ENCODE peak calls at places on chromosomes 1 and 21, in five cellular contexts. K is astrocyte of the spinal cord, W is fibroblast of lung, G is mucosa of descending colon, Z is spleen. X is an unnamed sample.

GRCh38 chr1:38570576-38570975 is 289.0 kb downstream of the RRAGC start:
- DNase-seq in K (no peak), W (no peak), G (no peak), Z (no peak), X (no peak)

GRCh38 chr1:236416165-236416564 is 22.1 kb downstream of the EDARADD start:
- DNase-seq in K (no peak), W (no peak), G (no peak), Z (no peak), X (no peak)

GRCh38 chr1:195076682-195077081 is 1531.6 kb downstream of the KCNT2 start:
- DNase-seq in K (no peak), W (no peak), G (no peak), Z (no peak), X (no peak)

GRCh38 chr1:151763990-151764389 is 694 bp upstream of the MRPL9 start:
- DNase-seq in K (no peak), W (peak; percentile 1), G (no peak), Z (no peak), X (no peak)

GRCh38 chr1:8862528-8862927 is 16.0 kb downstream of the ENO1 start:
- DNase-seq in K (no peak), W (no peak), G (no peak), Z (no peak), X (no peak)

GRCh38 chr1:84841971-84842370 is 51.0 kb downstream of the LPAR3 start:
- DNase-seq in K (no peak), W (no peak), G (no peak), Z (no peak), X (no peak)

GRCh38 chr1:231369282-231369681 is 31.2 kb downstream of the SPRTN start:
- DNase-seq in K (no peak), W (no peak), G (no peak), Z (no peak), X (no peak)

GRCh38 chr1:159492575-159493323 is 43.1 kb downstream of the OR10J5 start:
- DNase-seq in K (peak; percentile 51), W (peak; percentile 77), G (no peak), Z (no peak), X (no peak)

GRCh38 chr1:54599211-54599823 is 24.0 kb downstream of the FAM151A start:
- DNase-seq in K (no peak), W (no peak), G (no peak), Z (peak; percentile 59), X (no peak)

GRCh38 chr1:20346433-20346832 is 55.8 kb downstream of the VWA5B1 start:
- DNase-seq in K (no peak), W (no peak), G (no peak), Z (no peak), X (no peak)

GRCh38 chr1:160708118-160708517 is 3.5 kb downstream of the CD48 start:
- DNase-seq in K (no peak), W (no peak), G (no peak), Z (no peak), X (no peak)

GRCh38 chr1:44642925-44643324 is 31.4 kb downstream of the TMEM53 start:
- DNase-seq in K (no peak), W (no peak), G (no peak), Z (no peak), X (no peak)

GRCh38 chr1:41347276-41347675 is 14.0 kb upstream of the FOXO6 start:
- DNase-seq in K (no peak), W (no peak), G (no peak), Z (peak; percentile 20), X (no peak)

GRCh38 chr1:74731399-74732052 is 1.3 kb downstream of the CRYZ start:
- DNase-seq in K (no peak), W (peak; percentile 32), G (no peak), Z (no peak), X (no peak)

GRCh38 chr21:46149205-46149901 is 6.0 kb downstream of the FTCD start:
- DNase-seq in K (no peak), W (no peak), G (peak; percentile 22), Z (peak; percentile 70), X (no peak)

GRCh38 chr1:228867093-228867950 is 132.0 kb downstream of the RHOU start:
- DNase-seq in K (peak; percentile 9), W (peak; percentile 11), G (no peak), Z (no peak), X (no peak)

GRCh38 chr1:53580739-53581475 is 121.7 kb downstream of the DMRTB1 start:
- DNase-seq in K (no peak), W (no peak), G (no peak), Z (peak; percentile 49), X (no peak)

GRCh38 chr1:29960156-29960755 is 723.9 kb downstream of the PTPRU start:
- DNase-seq in K (no peak), W (no peak), G (no peak), Z (no peak), X (no peak)

GRCh38 chr21:25911730-25912401 is 177.1 kb downstream of the GABPA start:
- DNase-seq in K (no peak), W (peak; percentile 68), G (peak; percentile 80), Z (no peak), X (no peak)

GRCh38 chr1:88708011-88708410 is 23.9 kb downstream of the PKN2 start:
- DNase-seq in K (no peak), W (no peak), G (no peak), Z (no peak), X (no peak)

GRCh38 chr1:58162952-58163550 is 383.5 kb downstream of the OMA1 start:
- DNase-seq in K (peak; percentile 63), W (peak; percentile 62), G (no peak), Z (no peak), X (no peak)

GRCh38 chr1:46646331-46646730 is 21.8 kb downstream of the ATPAF1 start:
- DNase-seq in K (no peak), W (peak; percentile 62), G (no peak), Z (no peak), X (no peak)

GRCh38 chr1:201266276-201266675 is 17.0 kb upstream of the PKP1 start:
- DNase-seq in K (no peak), W (no peak), G (no peak), Z (no peak), X (no peak)

GRCh38 chr1:201267481-201268229 is 15.7 kb upstream of the PKP1 start:
- DNase-seq in K (peak; percentile 59), W (peak; percentile 80), G (no peak), Z (peak; percentile 14), X (no peak)

GRCh38 chr1:201265771-201266170 is 17.5 kb upstream of the PKP1 start:
- DNase-seq in K (no peak), W (no peak), G (no peak), Z (no peak), X (no peak)

GRCh38 chr1:201268604-201269151 is 14.6 kb upstream of the PKP1 start:
- DNase-seq in K (peak; percentile 74), W (peak; percentile 80), G (no peak), Z (peak; percentile 62), X (peak; percentile 12)

GRCh38 chr1:201266774-201267173 is 16.5 kb upstream of the PKP1 start:
- DNase-seq in K (peak; percentile 86), W (peak; percentile 90), G (no peak), Z (no peak), X (peak; percentile 64)
- H3K4me3 ChIP-seq in K (no peak overlapping the region), W (no peak overlapping the region), G (no peak overlapping the region), Z (no peak overlapping the region), X (no peak overlapping the region)

DNA sequence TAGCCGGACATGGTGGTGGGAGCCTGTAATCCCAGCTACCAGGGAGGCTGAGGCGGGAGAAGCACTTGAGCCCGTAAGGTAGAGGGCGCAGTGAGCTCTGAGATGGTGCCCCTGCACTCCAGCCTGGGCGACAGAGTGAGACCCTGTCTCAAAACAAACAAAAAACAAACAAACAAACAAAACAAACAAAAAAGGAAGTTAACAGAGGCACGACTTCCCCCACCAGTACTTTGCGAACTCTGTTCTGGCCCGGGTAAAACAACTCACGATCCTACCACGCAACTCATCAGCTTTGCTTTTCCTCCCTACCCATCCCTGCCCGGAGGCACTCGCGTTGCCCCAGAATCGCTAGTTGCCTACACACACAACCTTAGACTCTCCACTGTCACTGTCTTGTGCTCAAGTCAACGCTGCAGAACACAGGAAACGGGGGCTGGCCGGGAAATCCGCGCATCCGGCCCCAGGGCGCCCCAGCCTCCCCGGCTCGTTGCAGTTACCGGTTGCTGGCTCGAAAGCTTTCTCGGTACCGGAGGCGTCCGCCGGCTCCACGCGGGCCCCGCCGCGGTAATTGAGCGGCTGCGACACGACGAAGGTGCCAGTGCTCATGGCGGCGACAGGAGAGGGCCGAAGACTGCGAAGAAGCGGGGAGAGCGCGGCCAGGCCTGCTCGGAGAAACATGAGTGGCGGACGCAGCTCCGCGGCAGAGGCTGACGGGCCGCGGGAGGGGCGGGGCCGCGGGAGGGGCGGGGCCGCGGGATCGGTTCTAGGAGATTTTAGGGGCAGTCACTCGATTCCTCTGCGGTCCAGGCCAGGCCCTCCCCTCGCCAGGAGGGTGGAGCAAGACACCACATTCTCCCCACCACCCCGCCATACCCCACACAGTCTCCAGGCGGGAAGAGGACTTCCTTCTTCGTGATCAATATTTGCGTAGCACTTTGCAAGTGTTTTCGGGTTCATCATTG is at the start of gene ALDH9A1:
- DNase-seq in K (peak; percentile 84), W (peak; percentile 86), G (peak; percentile 93), Z (peak; percentile 97), X (peak; percentile 36)
- TF ChIP-seq CTCF in K (peak; percentile 40), W (peak; percentile 12), G (no peak), Z (no peak), X (peak; percentile 44)

GRCh38 chr1:240401721-240402120 is 210.2 kb downstream of the GREM2 start:
- DNase-seq in K (no peak), W (peak; percentile 58), G (no peak), Z (no peak), X (no peak)
- H3K4me3 ChIP-seq in K (no peak overlapping the region), W (no peak overlapping the region), G (no peak overlapping the region), Z (no peak overlapping the region), X (no peak overlapping the region)

GRCh38 chr1:225004396-225004795 is 74.9 kb downstream of the DNAH14 start:
- DNase-seq in K (no peak), W (no peak), G (no peak), Z (no peak), X (no peak)
- TF ChIP-seq CTCF in K (peak; percentile 32), W (no peak), G (no peak), Z (no peak), X (peak; percentile 22)

DNA sequence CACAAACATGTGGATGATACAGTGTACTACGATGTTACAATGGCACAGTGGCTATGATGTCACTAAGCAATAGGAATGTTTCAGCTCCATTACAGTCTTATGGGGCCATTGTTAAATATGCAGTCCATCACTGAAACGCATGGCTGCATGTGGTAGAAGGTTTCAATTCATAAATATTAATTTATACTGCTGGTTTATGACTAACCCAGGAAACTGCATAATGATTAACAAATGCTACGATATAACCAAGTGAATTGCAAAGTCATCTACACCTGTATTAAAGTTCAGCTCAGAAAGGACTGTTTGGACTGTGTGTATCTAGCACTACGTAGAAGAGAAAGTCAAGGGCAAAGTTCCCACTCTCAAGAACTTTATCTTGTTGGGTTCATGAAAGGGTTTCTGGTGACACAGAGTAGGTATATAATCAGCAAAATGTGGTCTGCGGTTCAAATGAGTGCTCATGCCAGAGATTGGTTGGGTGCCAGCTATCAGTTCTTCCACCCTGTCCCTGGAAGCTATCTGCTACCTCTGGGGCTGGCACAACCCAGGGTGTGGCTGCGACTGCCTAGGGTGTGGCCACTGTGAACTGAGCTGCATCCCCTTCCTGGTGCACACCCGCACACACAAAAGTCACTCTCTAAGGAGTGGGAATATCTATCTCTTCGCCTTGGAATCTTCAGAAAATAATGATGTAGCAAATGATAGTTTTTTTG is 14.8 kb downstream of the MGST3 start:
- DNase-seq in K (no peak), W (peak; percentile 25), G (peak; percentile 92), Z (no peak), X (no peak)
- H3K4me3 ChIP-seq in K (no peak overlapping the region), W (no peak overlapping the region), G (no peak overlapping the region), Z (no peak overlapping the region), X (no peak overlapping the region)